ENCODE peak calls at places on chromosomes 1 and 21, in six cellular contexts. X is NCI-H1105 treated with DMSO at 0.1 percent for 48 hours; B is NCI-H524; Q is T-helper 9 cell; E is NB4; P is naive thymus-derived CD4-positive, alpha-beta T cell. R is an unnamed sample.

GRCh38 chr1:17184822-17185484 is 20.0 kb upstream of the PADI1 start:
- DNase-seq in X (no peak), B (no peak), Q (no peak), E (no peak), P (no peak), R (no peak)

GRCh38 chr1:117609471-117609911 is 3.6 kb downstream of the TENT5C start:
- DNase-seq in X (no peak), B (no peak), Q (no peak), E (peak; percentile 25), P (no peak), R (no peak)

GRCh38 chr1:205183676-205184335 is 27.7 kb downstream of the DSTYK start:
- DNase-seq in X (no peak), B (no peak), Q (no peak), E (peak; percentile 10), P (no peak), R (no peak)

GRCh38 chr1:202274611-202275010 is 67.1 kb downstream of the UBE2T start:
- DNase-seq in X (no peak), B (no peak), Q (peak; percentile 29), E (peak; percentile 63), P (peak; percentile 21), R (no peak)

GRCh38 chr21:38171723-38172344 is 85.0 kb upstream of the KCNJ15 start:
- DNase-seq in X (no peak), B (no peak), Q (no peak), E (peak; percentile 5), P (no peak), R (peak; percentile 57)

GRCh38 chr1:3166206-3166918 is 97.4 kb downstream of the PRDM16 start:
- DNase-seq in X (no peak), B (no peak), Q (no peak), E (no peak), P (no peak), R (no peak)

GRCh38 chr1:93995837-93996526 is 86.8 kb upstream of the GCLM start:
- DNase-seq in X (peak; percentile 6), B (no peak), Q (no peak), E (no peak), P (no peak), R (no peak)

GRCh38 chr1:44405804-44406743 is 1.0 kb downstream of the RNF220 start:
- DNase-seq in X (peak; percentile 3), B (no peak), Q (no peak), E (peak; percentile 30), P (no peak), R (no peak)

GRCh38 chr1:16212251-16212961 is at the start of gene ARHGEF19:
- DNase-seq in X (peak; percentile 92), B (no peak), Q (no peak), E (no peak), P (no peak), R (no peak)

GRCh38 chr1:215040190-215040589 is 42.3 kb upstream of the KCNK2 start:
- DNase-seq in X (no peak), B (no peak), Q (no peak), E (no peak), P (no peak), R (no peak)

GRCh38 chr1:78641558-78641957 is 8.1 kb upstream of the IFI44 start:
- DNase-seq in X (no peak), B (no peak), Q (no peak), E (no peak), P (no peak), R (no peak)

GRCh38 chr1:235831148-235831547 is 35.6 kb downstream of the LYST start:
- DNase-seq in X (no peak), B (no peak), Q (no peak), E (peak; percentile 82), P (no peak), R (peak; percentile 8)

GRCh38 chr1:213973129-213973528 is 14.6 kb upstream of the PROX1 start:
- DNase-seq in X (no peak), B (no peak), Q (no peak), E (peak; percentile 55), P (no peak), R (no peak)

GRCh38 chr1:114263343-114263742 is 109.7 kb upstream of the SYT6 start:
- DNase-seq in X (no peak), B (no peak), Q (no peak), E (no peak), P (no peak), R (no peak)

GRCh38 chr1:201468844-201469644 is at the start of gene PHLDA3:
- DNase-seq in X (peak; percentile 88), B (peak; percentile 72), Q (no peak), E (peak; percentile 72), P (no peak), R (peak; percentile 94)

GRCh38 chr1:38179423-38179822 is 132.8 kb upstream of the POU3F1 start:
- DNase-seq in X (no peak), B (no peak), Q (no peak), E (no peak), P (no peak), R (no peak)

GRCh38 chr21:16594191-16594590 is 864.4 kb downstream of the USP25 start:
- DNase-seq in X (no peak), B (no peak), Q (no peak), E (no peak), P (no peak), R (no peak)

GRCh38 chr1:96059276-96059675 is 662.3 kb upstream of the PTBP2 start:
- DNase-seq in X (no peak), B (no peak), Q (no peak), E (no peak), P (no peak), R (no peak)

GRCh38 chr1:53111693-53112092 is 30.7 kb downstream of the SLC1A7 start:
- DNase-seq in X (no peak), B (no peak), Q (no peak), E (no peak), P (no peak), R (no peak)

GRCh38 chr1:1298861-1299685 is 8.7 kb downstream of the ACAP3 start:
- DNase-seq in X (no peak), B (peak; percentile 96), Q (no peak), E (peak; percentile 46), P (no peak), R (no peak)

GRCh38 chr21:39660191-39660590 is 47.5 kb downstream of the B3GALT5 start:
- DNase-seq in X (peak; percentile 80), B (peak; percentile 33), Q (no peak), E (no peak), P (no peak), R (no peak)

GRCh38 chr1:59146651-59147358 is 150.1 kb upstream of the FGGY start:
- DNase-seq in X (no peak), B (no peak), Q (peak; percentile 15), E (peak; percentile 61), P (peak; percentile 20), R (no peak)

GRCh38 chr1:168972225-168972624 is 134.3 kb upstream of the ATP1B1 start:
- DNase-seq in X (no peak), B (no peak), Q (no peak), E (no peak), P (no peak), R (no peak)

GRCh38 chr1:30129001-30129408 is 594.4 kb downstream of the MATN1 start:
- DNase-seq in X (no peak), B (no peak), Q (no peak), E (no peak), P (no peak), R (no peak)

GRCh38 chr1:8025061-8025670 is 943 bp downstream of the ERRFI1 start:
- DNase-seq in X (peak; percentile 43), B (no peak), Q (no peak), E (peak; percentile 30), P (peak; percentile 19), R (no peak)

GRCh38 chr21:45975017-45975595 is 6.5 kb upstream of the COL6A1 start:
- DNase-seq in X (no peak), B (no peak), Q (no peak), E (no peak), P (no peak), R (no peak)

GRCh38 chr1:50742523-50742922 is 217.5 kb downstream of the FAF1 start:
- DNase-seq in X (no peak), B (no peak), Q (no peak), E (no peak), P (no peak), R (no peak)

GRCh38 chr1:155320661-155321576 is at the start of gene RUSC1:
- DNase-seq in X (peak; percentile 88), B (no peak), Q (peak; percentile 55), E (peak; percentile 15), P (peak; percentile 74), R (peak; percentile 17)

GRCh38 chr21:37793660-37794059 is 122.6 kb downstream of the KCNJ6 start:
- DNase-seq in X (no peak), B (no peak), Q (no peak), E (no peak), P (no peak), R (no peak)

GRCh38 chr21:33855190-33855589 is 60.4 kb downstream of the ATP5PO start:
- DNase-seq in X (no peak), B (no peak), Q (no peak), E (peak; percentile 28), P (no peak), R (no peak)

GRCh38 chr1:197660389-197660788 is 114.9 kb downstream of the DENND1B start:
- DNase-seq in X (no peak), B (no peak), Q (no peak), E (no peak), P (no peak), R (no peak)

GRCh38 chr1:178127482-178127881 is 33.6 kb downstream of the RASAL2 start:
- DNase-seq in X (no peak), B (no peak), Q (no peak), E (no peak), P (no peak), R (no peak)

GRCh38 chr1:153670859-153671622 is at the start of gene ILF2:
- DNase-seq in X (peak; percentile 100), B (peak; percentile 96), Q (peak; percentile 94), E (peak; percentile 99), P (peak; percentile 99), R (peak; percentile 100)

GRCh38 chr1:159408862-159409400 is 23.1 kb upstream of the OR10J4 start:
- DNase-seq in X (no peak), B (no peak), Q (no peak), E (no peak), P (no peak), R (no peak)

GRCh38 chr1:21663951-21664805 is 5.0 kb downstream of the RAP1GAP start:
- DNase-seq in X (no peak), B (no peak), Q (no peak), E (no peak), P (no peak), R (no peak)

GRCh38 chr1:86409416-86410021 is 13.4 kb upstream of the ODF2L start:
- DNase-seq in X (no peak), B (peak; percentile 97), Q (no peak), E (peak; percentile 65), P (no peak), R (no peak)

GRCh38 chr1:234331511-234331910 is 41.7 kb upstream of the COA6 start:
- DNase-seq in X (no peak), B (no peak), Q (no peak), E (peak; percentile 61), P (no peak), R (peak; percentile 20)

R was measured in RWPE1.